ENCODE peak calls at places on chromosomes 12 and 14, in four cellular contexts. One of them, this sample, is unnamed.

GRCh38 chr14:36294543-36294942 is 25.9 kb downstream of the MBIP start:
- DNase-seq in right cardiac atrium: no peak
- DNase-seq in nephron progenitor cell: no peak
- DNase-seq in Right ventricle myocardium superior: no peak
- DNase-seq in this sample: no peak

GRCh38 chr14:101250336-101250947 is 310.9 kb upstream of the DIO3 start:
- DNase-seq in nephron progenitor cell: no peak
- DNase-seq in right cardiac atrium: no peak
- DNase-seq in Right ventricle myocardium superior: no peak
- DNase-seq in this sample: no peak

GRCh38 chr12:32801269-32802019 is 45.7 kb upstream of the YARS2 start:
- DNase-seq in nephron progenitor cell: no peak
- DNase-seq in right cardiac atrium: no peak
- DNase-seq in Right ventricle myocardium superior: no peak
- DNase-seq in this sample: no peak

GRCh38 chr12:96130396-96131059 is 63.6 kb upstream of the ELK3 start:
- DNase-seq in Right ventricle myocardium superior: no peak
- DNase-seq in nephron progenitor cell: no peak
- DNase-seq in right cardiac atrium: no peak
- DNase-seq in this sample: no peak

GRCh38 chr12:12791756-12792346 is 6.4 kb downstream of the APOLD1 start:
- DNase-seq in right cardiac atrium: peak; percentile 59
- DNase-seq in Right ventricle myocardium superior: no peak
- DNase-seq in nephron progenitor cell: no peak
- DNase-seq in this sample: no peak

GRCh38 chr14:76917759-76918175 is 91.6 kb downstream of the LRRC74A start:
- DNase-seq in nephron progenitor cell: no peak
- DNase-seq in right cardiac atrium: peak; percentile 91
- DNase-seq in Right ventricle myocardium superior: peak; percentile 89
- DNase-seq in this sample: no peak

GRCh38 chr14:96136361-96136760 is 68.3 kb upstream of the BDKRB2 start:
- DNase-seq in Right ventricle myocardium superior: no peak
- DNase-seq in nephron progenitor cell: no peak
- DNase-seq in right cardiac atrium: no peak
- DNase-seq in this sample: peak; percentile 24

GRCh38 chr12:16112626-16113560 is 164.6 kb downstream of the SLC15A5 start:
- DNase-seq in right cardiac atrium: peak; percentile 12
- DNase-seq in nephron progenitor cell: peak; percentile 48
- DNase-seq in Right ventricle myocardium superior: no peak
- DNase-seq in this sample: no peak

GRCh38 chr14:56491299-56492285 is 88.0 kb upstream of the TMEM260 start:
- DNase-seq in right cardiac atrium: no peak
- DNase-seq in nephron progenitor cell: peak; percentile 73
- DNase-seq in Right ventricle myocardium superior: no peak
- DNase-seq in this sample: no peak

This sample was measured in type B pancreatic cell.